ENCODE peak calls at places on chromosome 9, in ten cellular contexts. O is esophagus squamous epithelium, X is HepG2, W is tibial nerve, Y is heart left ventricle, M is A549, U is stomach, E is H54, N is vagina, H is prostate gland. V is an unnamed sample.
A peak's percentile ranks its signal among the peaks of the same experiment; 100 is the strongest.

GRCh38 chr9:17342696-17343095 is 207.9 kb downstream of the CNTLN start:
- DNase-seq in Y (no peak), O (no peak), E (no peak), H (no peak), X (no peak), M (no peak), U (no peak), W (no peak), N (no peak), V (no peak)

GRCh38 chr9:17906841-17907779 is 328.2 kb downstream of the SH3GL2 start:
- DNase-seq in U (peak; percentile 39), O (no peak), W (no peak), H (no peak), M (no peak), N (no peak), Y (no peak), X (no peak), E (no peak), V (peak; percentile 5)

GRCh38 chr9:29999645-30000044 is 2384.8 kb upstream of the ACO1 start:
- DNase-seq in M (no peak), E (no peak), H (no peak), W (no peak), X (no peak), Y (no peak), N (no peak), O (no peak), U (no peak), V (no peak)

GRCh38 chr9:76859860-76860259 is 46.1 kb downstream of the PRUNE2 start:
- DNase-seq in N (no peak), X (no peak), M (no peak), W (no peak), Y (no peak), E (no peak), O (no peak), H (no peak), U (no peak), V (no peak)

GRCh38 chr9:123544007-123544827 is 188.2 kb downstream of the CRB2 start:
- DNase-seq in W (peak; percentile 45), U (no peak), Y (no peak), O (no peak), H (no peak), X (peak; percentile 14), N (no peak), E (peak; percentile 39), M (peak; percentile 33), V (no peak)

GRCh38 chr9:91972711-91973110 is 22.7 kb upstream of the ROR2 start:
- DNase-seq in H (no peak), W (no peak), Y (no peak), E (no peak), M (no peak), N (no peak), U (no peak), O (no peak), X (no peak), V (no peak)

GRCh38 chr9:2846115-2846514 is 2.2 kb upstream of the PUM3 start:
- DNase-seq in Y (no peak), H (no peak), E (no peak), N (no peak), M (no peak), W (no peak), X (no peak), O (no peak), U (no peak), V (no peak)

GRCh38 chr9:37197158-37198033 is 77.0 kb downstream of the ZCCHC7 start:
- DNase-seq in U (no peak), E (no peak), X (no peak), M (no peak), W (no peak), O (no peak), Y (no peak), N (no peak), H (no peak), V (no peak)

GRCh38 chr9:99046068-99046467 is 58.8 kb upstream of the TGFBR1 start:
- DNase-seq in H (no peak), E (no peak), Y (no peak), O (no peak), N (no peak), W (no peak), X (no peak), M (no peak), U (no peak), V (no peak)

GRCh38 chr9:17081814-17082213 is 53.0 kb upstream of the CNTLN start:
- DNase-seq in Y (no peak), W (no peak), U (no peak), N (no peak), M (no peak), H (no peak), E (no peak), O (no peak), X (no peak), V (no peak)

GRCh38 chr9:36862206-36863145 is 171.6 kb downstream of the PAX5 start:
- DNase-seq in W (peak; percentile 15), E (peak; percentile 26), M (peak; percentile 60), Y (no peak), U (peak; percentile 62), X (peak; percentile 46), H (no peak), O (no peak), N (no peak), V (no peak)

GRCh38 chr9:111839981-111840380 is 45.2 kb upstream of the SHOC1 start:
- DNase-seq in W (no peak), E (no peak), O (no peak), X (no peak), N (no peak), M (no peak), U (no peak), Y (no peak), H (no peak), V (no peak)

GRCh38 chr9:89635007-89635742 is 30.4 kb downstream of the GADD45G start:
- DNase-seq in E (peak; percentile 66), O (no peak), H (no peak), W (peak; percentile 25), U (peak; percentile 84), N (no peak), X (no peak), M (no peak), Y (no peak), V (no peak)

GRCh38 chr9:133991964-133992779 is at the start of gene VAV2:
- DNase-seq in O (no peak), Y (peak; percentile 79), N (no peak), M (peak; percentile 35), W (peak; percentile 30), E (peak; percentile 84), U (peak; percentile 65), H (peak; percentile 46), X (peak; percentile 48), V (no peak)

GRCh38 chr9:137461663-137462395 is 2.7 kb upstream of the NSMF start:
- DNase-seq in W (no peak), O (no peak), E (no peak), H (no peak), Y (no peak), M (peak; percentile 59), N (no peak), U (peak; percentile 66), X (no peak), V (peak; percentile 79)

GRCh38 chr9:85117831-85118230 is 448.3 kb downstream of the NTRK2 start:
- DNase-seq in E (no peak), O (no peak), W (no peak), N (no peak), H (no peak), X (no peak), U (no peak), Y (no peak), M (no peak), V (no peak)

GRCh38 chr9:14238044-14238443 is 75.9 kb downstream of the NFIB start:
- DNase-seq in O (no peak), E (no peak), Y (no peak), W (no peak), M (peak; percentile 35), X (peak; percentile 7), H (no peak), U (no peak), N (no peak), V (no peak)
- TF ChIP-seq POLR2A in O (no peak), E (no peak), Y (no peak), W (no peak), M (no peak), X (no peak), H (no peak), U (no peak), N (no peak), V (no peak)

DNA sequence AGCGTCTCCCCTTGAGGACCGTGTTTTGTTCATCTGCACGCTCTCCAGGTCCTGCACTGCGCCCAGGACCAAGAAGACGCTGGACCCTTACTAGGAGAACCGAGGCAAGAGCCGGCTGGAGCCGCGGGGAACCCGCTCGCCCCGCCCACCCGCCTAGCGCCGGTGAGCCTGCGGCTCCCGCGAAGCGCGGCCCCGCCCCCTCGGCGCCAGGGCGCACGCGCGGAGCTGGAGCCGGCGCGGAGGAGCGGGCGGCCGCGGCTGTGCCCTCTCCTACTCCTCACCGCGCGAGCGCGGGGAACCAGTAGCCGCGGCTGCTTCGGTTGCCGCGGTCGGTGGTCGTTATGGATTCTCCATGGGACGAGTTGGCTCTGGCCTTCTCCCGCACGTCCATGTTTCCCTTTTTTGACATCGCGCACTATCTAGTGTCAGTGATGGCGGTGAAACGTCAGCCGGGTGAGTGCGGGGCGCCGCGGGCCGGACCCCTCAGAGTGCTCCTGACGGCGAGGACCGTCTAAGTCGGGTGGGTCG is at the start of gene TMEM38B:
- DNase-seq in O (no peak), M (peak; percentile 80), N (peak; percentile 91), W (peak; percentile 32), X (peak; percentile 50), E (peak; percentile 97), Y (peak; percentile 88), H (peak; percentile 76), U (peak; percentile 86), V (peak; percentile 81)
- TF ChIP-seq POLR2A in O (peak; percentile 22), M (peak; percentile 63), N (no peak), W (peak; percentile 66), X (peak; percentile 74), E (peak; percentile 76), Y (peak; percentile 63), H (peak; percentile 78), U (no peak), V (peak; percentile 74)

DNA sequence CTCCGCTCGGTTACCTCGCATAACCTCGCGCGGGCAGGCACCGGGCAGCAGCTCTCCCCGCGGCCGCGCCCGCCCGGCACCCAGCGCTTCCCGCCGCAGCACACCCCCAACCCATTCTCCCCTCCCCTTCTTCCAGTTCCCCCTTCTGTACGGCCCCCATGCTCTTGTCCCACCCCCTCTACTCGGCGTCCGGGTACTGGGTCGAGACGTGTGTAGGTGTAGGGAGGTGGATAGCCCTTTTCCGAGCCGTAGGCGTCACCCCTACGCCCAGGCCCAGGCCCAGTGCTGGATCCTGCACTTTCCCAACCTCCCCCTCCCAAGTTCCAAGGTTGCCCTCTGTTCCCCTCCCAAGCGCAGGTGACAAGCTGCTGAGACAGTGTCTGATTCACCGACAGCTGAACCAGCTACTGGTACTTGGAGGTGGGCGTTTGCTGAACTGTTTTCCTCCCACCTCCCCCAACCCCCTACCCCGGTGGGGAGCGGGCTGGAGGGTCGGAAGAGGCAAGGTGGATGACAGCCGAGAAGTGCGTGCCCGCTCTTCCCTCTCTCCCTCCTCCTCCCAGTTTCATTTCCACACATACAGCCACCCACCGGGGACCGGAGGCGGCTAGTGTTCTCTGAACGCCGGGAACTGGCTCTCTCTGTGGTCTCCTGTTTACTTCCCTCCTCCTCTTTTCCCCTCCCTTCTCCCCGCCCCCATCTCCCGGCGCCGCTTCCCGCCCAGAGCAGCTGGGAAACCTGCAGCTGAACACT is 6.0 kb upstream of the KLF9 start:
- DNase-seq in E (peak; percentile 85), N (peak; percentile 99), M (peak; percentile 59), H (peak; percentile 96), Y (peak; percentile 96), X (peak; percentile 87), O (peak; percentile 61), W (peak; percentile 97), U (peak; percentile 94), V (peak; percentile 49)
- TF ChIP-seq POLR2A in E (peak; percentile 44), N (no peak), M (no peak), H (peak; percentile 81), Y (peak; percentile 78), X (no peak), O (peak; percentile 82), W (peak; percentile 48), U (no peak), V (no peak)

GRCh38 chr9:129175825-129176633 is 2.0 kb downstream of the IER5L start:
- DNase-seq in M (peak; percentile 89), W (peak; percentile 85), U (peak; percentile 90), Y (peak; percentile 86), O (no peak), N (peak; percentile 98), E (peak; percentile 85), X (peak; percentile 89), H (peak; percentile 90), V (no peak)
- TF ChIP-seq POLR2A in M (peak; percentile 67), W (peak; percentile 66), U (no peak), Y (peak; percentile 51), O (peak; percentile 70), N (peak; percentile 25), E (peak; percentile 14), X (no peak), H (peak; percentile 68), V (no peak)

V was measured in GM12892.